ENCODE peak calls at places on chromosomes 4 and X, in eight cellular contexts. K, I, H, B, T, C, N and G are unnamed samples. For H3K27me3, the result is how much of the 10 kb centered on the place peaks cover.

GRCh38 chr4:40685300-40685699 is 55.6 kb upstream of the RBM47 start:
- DNase-seq in K (no peak), I (no peak), H (peak), B (no peak), T (no peak), C (no peak), N (no peak), G (no peak)

GRCh38 chr4:40750461-40751258 is 905 bp downstream of the NSUN7 start:
- DNase-seq in K (peak), I (peak), H (peak), B (no peak), T (no peak), C (no peak), N (peak), G (no peak)

GRCh38 chrX:13043138-13043537 is 1.3 kb downstream of the FAM9C start:
- DNase-seq in K (no peak), I (no peak), H (no peak), B (no peak), T (no peak), C (no peak), N (no peak), G (no peak)

GRCh38 chr4:124409044-124409443 is 303.5 kb downstream of the ANKRD50 start:
- DNase-seq in K (no peak), I (no peak), H (peak), B (no peak), T (no peak), C (no peak), N (no peak), G (no peak)

GRCh38 chr4:76235915-76236314 is 15.6 kb upstream of the FAM47E start:
- DNase-seq in K (peak), I (no peak), H (no peak), B (no peak), T (no peak), C (no peak), N (peak), G (no peak)

GRCh38 chr4:114343015-114343414 is 255.6 kb upstream of the UGT8 start:
- DNase-seq in K (no peak), I (no peak), H (no peak), B (no peak), T (no peak), C (no peak), N (no peak), G (no peak)

GRCh38 chrX:40111868-40112267 is 14.1 kb upstream of the BCOR start:
- DNase-seq in K (no peak), I (no peak), H (no peak), B (no peak), T (no peak), C (no peak), N (no peak), G (no peak)

GRCh38 chr4:26192921-26193894 is 127.6 kb upstream of the RBPJ start:
- DNase-seq in K (no peak), I (no peak), H (peak), B (no peak), T (no peak), C (no peak), N (no peak), G (no peak)

GRCh38 chr4:16067515-16067914 is 16.3 kb downstream of the PROM1 start:
- DNase-seq in K (no peak), I (no peak), H (no peak), B (no peak), T (no peak), C (no peak), N (no peak), G (no peak)

GRCh38 chr4:22385615-22386014 is 130.3 kb downstream of the ADGRA3 start:
- DNase-seq in K (no peak), I (no peak), H (peak), B (no peak), T (no peak), C (peak), N (no peak), G (no peak)

GRCh38 chr4:101304916-101305315 is 42.4 kb downstream of the PPP3CA start:
- DNase-seq in K (no peak), I (no peak), H (peak), B (no peak), T (no peak), C (no peak), N (peak), G (peak)

GRCh38 chr4:36341936-36342335 is 60.5 kb downstream of the DTHD1 start:
- DNase-seq in K (no peak), I (no peak), H (no peak), B (no peak), T (no peak), C (no peak), N (no peak), G (no peak)

GRCh38 chrX:129585143-129585542 is 45.1 kb downstream of the OCRL start:
- DNase-seq in K (no peak), I (no peak), H (no peak), B (no peak), T (no peak), C (no peak), N (no peak), G (no peak)

GRCh38 chrX:37825225-37825842 is 22.0 kb downstream of the DYNLT3 start:
- DNase-seq in K (peak), I (peak), H (peak), B (no peak), T (no peak), C (no peak), N (peak), G (peak)

GRCh38 chrX:23387826-23388225 is 53.2 kb downstream of the PTCHD1 start:
- DNase-seq in K (no peak), I (no peak), H (no peak), B (no peak), T (no peak), C (no peak), N (peak), G (no peak)

GRCh38 chr4:23539969-23540368 is 349.9 kb downstream of the PPARGC1A start:
- DNase-seq in K (no peak), I (no peak), H (no peak), B (no peak), T (no peak), C (no peak), N (no peak), G (no peak)

GRCh38 chrX:8607326-8607725 is 124.6 kb downstream of the ANOS1 start:
- DNase-seq in K (no peak), I (no peak), H (peak), B (no peak), T (no peak), C (no peak), N (peak), G (no peak)

GRCh38 chr4:143336828-143337599 is at the start of gene GAB1:
- DNase-seq in K (peak), I (peak), H (peak), B (peak), T (peak), C (no peak), N (peak), G (peak)

GRCh38 chrX:149198980-149199732 is 305.9 kb downstream of the IDS start:
- DNase-seq in K (no peak), I (no peak), H (no peak), B (no peak), T (no peak), C (no peak), N (no peak), G (no peak)

GRCh38 chr4:70754470-70754869 is 32.7 kb downstream of the RUFY3 start:
- DNase-seq in K (no peak), I (no peak), H (no peak), B (no peak), T (no peak), C (no peak), N (no peak), G (no peak)

GRCh38 chr4:40909363-40909876 is 159.7 kb downstream of the NSUN7 start:
- DNase-seq in K (no peak), I (no peak), H (peak), B (no peak), T (no peak), C (no peak), N (no peak), G (no peak)

GRCh38 chr4:126470862-126471261 is 1156.1 kb downstream of the FAT4 start:
- DNase-seq in K (no peak), I (no peak), H (peak), B (no peak), T (no peak), C (no peak), N (peak), G (no peak)

GRCh38 chr4:7964459-7964858 is 24.8 kb upstream of the AFAP1 start:
- DNase-seq in K (no peak), I (no peak), H (no peak), B (no peak), T (no peak), C (no peak), N (no peak), G (no peak)

GRCh38 chr4:80005863-80006262 is 67.2 kb downstream of the ANTXR2 start:
- DNase-seq in K (no peak), I (no peak), H (no peak), B (no peak), T (no peak), C (no peak), N (no peak), G (no peak)

GRCh38 chr4:42143996-42144395 is 8.5 kb downstream of the BEND4 start:
- DNase-seq in K (no peak), I (no peak), H (no peak), B (no peak), T (no peak), C (no peak), N (no peak), G (no peak)
- H3K27me3 ChIP-seq in K (under half), I (under half), H (under half), B (under half), T (under half), C (under half), N (under half), G (under half)

GRCh38 chr4:174213734-174214101 is 69.7 kb downstream of the FBXO8 start:
- DNase-seq in K (no peak), I (peak), H (no peak), B (no peak), T (no peak), C (no peak), N (no peak), G (no peak)
- H3K27me3 ChIP-seq in K (under half), I (half or more), H (under half), B (under half), T (under half), C (under half), N (under half), G (half or more)

DNA sequence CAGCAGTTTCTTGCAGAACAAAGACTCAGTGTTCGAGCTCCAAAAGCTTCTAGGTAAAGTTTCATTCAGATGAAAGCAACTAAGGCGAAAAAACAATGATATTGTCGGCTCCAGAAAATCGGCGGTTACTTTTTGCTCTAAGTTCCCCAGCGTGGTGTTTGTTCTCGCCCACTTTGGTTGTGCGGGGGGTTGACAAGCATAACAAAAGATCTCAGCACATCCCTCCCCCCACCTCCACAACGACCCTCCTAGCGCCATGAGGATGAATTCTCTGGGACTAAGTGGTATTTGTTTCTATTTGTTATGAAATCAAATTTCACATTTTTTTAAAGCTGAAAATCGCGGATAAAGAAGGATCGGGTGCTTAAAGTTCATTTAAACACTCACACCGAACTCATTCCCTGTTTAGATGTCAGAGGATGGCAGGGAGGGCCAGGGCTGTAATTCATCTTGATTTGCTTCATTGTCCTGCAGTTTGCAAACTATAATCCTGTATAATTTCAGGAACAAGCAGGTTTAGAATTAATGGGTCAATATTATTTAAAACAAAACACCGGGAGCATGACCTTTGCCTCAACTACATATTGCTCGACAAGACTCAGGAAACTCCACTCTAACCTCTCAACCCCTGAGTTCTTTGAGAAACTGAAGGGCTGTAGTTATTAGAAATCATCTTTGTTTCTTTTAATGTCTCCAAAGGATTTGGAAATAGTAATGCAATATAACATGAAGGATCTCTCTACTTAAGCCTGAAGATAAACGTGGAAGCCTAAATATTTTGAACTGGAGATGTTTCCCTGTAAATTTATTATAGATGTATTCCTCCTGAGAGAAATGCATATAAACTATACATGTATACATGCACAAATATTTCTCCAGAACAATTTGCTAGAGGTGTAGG is 6.5 kb downstream of the PITX2 start:
- DNase-seq in K (no peak), I (peak), H (no peak), B (no peak), T (no peak), C (no peak), N (no peak), G (no peak)
- H3K27me3 ChIP-seq in K (under half), I (half or more), H (under half), B (under half), T (under half), C (half or more), N (under half), G (under half)

GRCh38 chr4:54091637-54092404 is 8.1 kb upstream of the GSX2 start:
- DNase-seq in K (peak), I (peak), H (peak), B (peak), T (peak), C (no peak), N (no peak), G (peak)
- H3K27me3 ChIP-seq in K (under half), I (half or more), H (under half), B (under half), T (under half), C (under half), N (half or more), G (under half)